ENCODE peak calls at places on chromosomes 3 and 15, in nine cellular contexts. X, L, E, N, V, J, Y, Z and Q are unnamed samples.

GRCh38 chr3:41434781-41435180 is 235.5 kb downstream of the CTNNB1 start:
- DNase-seq in V (no peak), X (no peak), N (no peak), Z (no peak), E (no peak), J (no peak), Y (no peak), L (no peak), Q (no peak)

GRCh38 chr3:134666466-134666865 is 15.6 kb upstream of the KY start:
- DNase-seq in Z (no peak), V (no peak), L (no peak), N (no peak), Y (no peak), X (no peak), J (no peak), E (no peak), Q (no peak)

GRCh38 chr3:53856964-53857363 is 10.6 kb downstream of the IL17RB start:
- DNase-seq in Z (no peak), Y (no peak), N (no peak), X (no peak), J (no peak), V (no peak), L (no peak), E (no peak), Q (no peak)

GRCh38 chr15:84886211-84886983 is 1.9 kb downstream of the SLC28A1 start:
- DNase-seq in Y (no peak), X (no peak), E (peak), N (no peak), J (no peak), Z (no peak), L (no peak), V (no peak), Q (no peak)

GRCh38 chr3:186400677-186401076 is 38.6 kb upstream of the DGKG start:
- DNase-seq in Y (no peak), N (no peak), E (no peak), L (peak), V (no peak), Z (no peak), J (no peak), X (no peak), Q (no peak)

GRCh38 chr15:40295870-40296560 is 11.7 kb downstream of the PLCB2 start:
- DNase-seq in V (no peak), E (no peak), Y (no peak), Z (no peak), J (no peak), N (no peak), X (no peak), L (no peak), Q (no peak)

GRCh38 chr15:79311901-79312553 is 1.1 kb downstream of the TMED3 start:
- DNase-seq in N (no peak), X (no peak), Y (no peak), V (no peak), J (no peak), L (no peak), Z (no peak), E (no peak), Q (no peak)

GRCh38 chr15:25600751-25601150 is 161.9 kb upstream of the UBE3A start:
- DNase-seq in Y (no peak), J (no peak), N (no peak), V (no peak), Z (no peak), L (no peak), X (no peak), E (no peak), Q (no peak)

GRCh38 chr3:170532573-170532972 is 53.3 kb downstream of the SLC7A14 start:
- DNase-seq in L (no peak), N (no peak), E (no peak), Y (no peak), Z (no peak), X (peak), V (no peak), J (no peak), Q (peak)

GRCh38 chr15:38130739-38131498 is 121.7 kb upstream of the SPRED1 start:
- DNase-seq in Y (no peak), N (peak), Z (no peak), J (no peak), L (peak), V (no peak), X (no peak), E (no peak), Q (no peak)

GRCh38 chr3:126745760-126746394 is 41.8 kb downstream of the CHCHD6 start:
- DNase-seq in V (no peak), E (no peak), Z (no peak), L (no peak), J (no peak), N (no peak), X (peak), Y (no peak), Q (peak)

GRCh38 chr3:66303556-66303955 is 82.8 kb downstream of the SLC25A26 start:
- DNase-seq in X (no peak), Y (peak), N (no peak), E (no peak), L (no peak), V (no peak), J (no peak), Z (peak), Q (no peak)

GRCh38 chr3:179973931-179974361 is 62.8 kb downstream of the PEX5L start:
- DNase-seq in J (peak), X (no peak), Y (no peak), L (no peak), N (no peak), E (no peak), V (no peak), Z (no peak), Q (no peak)

GRCh38 chr15:83567318-83567717 is 86.6 kb upstream of the ADAMTSL3 start:
- DNase-seq in E (no peak), Z (no peak), Y (no peak), V (no peak), X (no peak), L (no peak), N (no peak), J (no peak), Q (no peak)

GRCh38 chr3:54685213-54685612 is 242.6 kb downstream of the LRTM1 start:
- DNase-seq in X (no peak), L (no peak), J (no peak), Z (no peak), N (no peak), V (no peak), E (no peak), Y (no peak), Q (no peak)

GRCh38 chr3:2714856-2715255 is 395.3 kb downstream of the IL5RA start:
- DNase-seq in Y (no peak), N (no peak), Z (no peak), X (peak), V (no peak), E (no peak), J (no peak), L (no peak), Q (peak)

GRCh38 chr3:138267083-138267482 is 62.6 kb downstream of the NME9 start:
- DNase-seq in Z (no peak), E (no peak), Y (no peak), X (no peak), N (no peak), V (no peak), J (no peak), L (no peak), Q (no peak)

GRCh38 chr3:127304121-127304744 is 16.4 kb upstream of the PRR20G start:
- DNase-seq in X (peak), E (no peak), N (peak), Z (no peak), J (peak), L (no peak), V (no peak), Y (no peak), Q (no peak)

GRCh38 chr3:41963823-41964222 is 1.9 kb upstream of the ULK4 start:
- DNase-seq in Y (no peak), L (no peak), Z (no peak), E (no peak), N (no peak), V (no peak), X (no peak), J (no peak), Q (no peak)

GRCh38 chr3:154862265-154862664 is 217.9 kb upstream of the MME start:
- DNase-seq in V (peak), Z (no peak), N (no peak), Y (no peak), L (peak), X (no peak), E (no peak), J (no peak), Q (no peak)

GRCh38 chr3:172512363-172512762 is 10.9 kb downstream of the TNFSF10 start:
- DNase-seq in Z (peak), Y (no peak), V (peak), X (no peak), E (no peak), J (no peak), L (no peak), N (peak), Q (no peak)

GRCh38 chr3:72329354-72329753 is 518.9 kb downstream of the SHQ1 start:
- DNase-seq in N (no peak), V (no peak), L (no peak), J (no peak), Y (no peak), X (no peak), Z (no peak), E (no peak), Q (no peak)

GRCh38 chr15:99365232-99365631 is 114.0 kb downstream of the LRRC28 start:
- DNase-seq in X (no peak), Z (no peak), Y (no peak), J (no peak), V (no peak), N (no peak), L (no peak), E (no peak), Q (no peak)

GRCh38 chr3:1969269-1969668 is 129.4 kb upstream of the CNTN4 start:
- DNase-seq in N (no peak), X (no peak), L (no peak), Y (no peak), E (no peak), Z (no peak), J (no peak), V (no peak), Q (no peak)

GRCh38 chr3:54198556-54198955 is 76.2 kb downstream of the CACNA2D3 start:
- DNase-seq in X (no peak), L (no peak), V (no peak), E (no peak), J (peak), N (no peak), Y (no peak), Z (no peak), Q (no peak)

GRCh38 chr3:158808697-158809096 is 6.8 kb downstream of the MFSD1 start:
- DNase-seq in N (peak), E (no peak), J (no peak), Z (no peak), L (peak), X (no peak), Y (no peak), V (no peak), Q (no peak)

GRCh38 chr3:178203650-178204049 is 332.6 kb upstream of the KCNMB2 start:
- DNase-seq in L (no peak), N (no peak), E (no peak), X (no peak), J (no peak), V (no peak), Y (no peak), Z (no peak), Q (no peak)

GRCh38 chr15:92605225-92605944 is 50.2 kb downstream of the FAM174B start:
- DNase-seq in Y (no peak), V (no peak), N (no peak), J (no peak), X (no peak), Z (no peak), L (no peak), E (peak), Q (no peak)

GRCh38 chr3:52299815-52300611 is 12.4 kb downstream of the GLYCTK start:
- DNase-seq in Z (no peak), E (no peak), X (no peak), J (peak), N (peak), L (no peak), Y (no peak), V (no peak), Q (peak)

GRCh38 chr3:53091011-53091410 is 39.2 kb downstream of the RFT1 start:
- DNase-seq in Z (no peak), N (no peak), V (no peak), E (no peak), X (no peak), Y (no peak), L (no peak), J (peak), Q (no peak)

GRCh38 chr3:126364731-126365301 is 7.6 kb upstream of the KLF15 start:
- DNase-seq in L (no peak), N (peak), X (no peak), V (no peak), Z (no peak), E (no peak), J (no peak), Y (no peak), Q (no peak)